ENCODE peak calls at places on chromosomes 12 and 14, in four cellular contexts. W is HCT116, F is upper lobe of left lung, B is H1. H is an unnamed sample. For H3K27me3, the result is how much of the 10 kb centered on the place peaks cover.

GRCh38 chr12:100927825-100928224 is 133.2 kb downstream of the ANO4 start:
- DNase-seq in B (no peak), F (no peak), W (peak), H (no peak)

GRCh38 chr14:105487449-105487985 is 831 bp downstream of the CRIP1 start:
- DNase-seq in B (peak), F (peak), W (no peak), H (no peak)

GRCh38 chr12:110371408-110372055 is 32.0 kb downstream of the ANAPC7 start:
- DNase-seq in F (peak), W (no peak), B (no peak), H (no peak)

GRCh38 chr14:31025335-31026075 is at the start of gene AP4S1:
- DNase-seq in B (peak), F (peak), W (no peak), H (no peak)

GRCh38 chr14:98957211-98958047 is 314.6 kb downstream of the BCL11B start:
- DNase-seq in F (peak), B (peak), W (no peak), H (peak)

GRCh38 chr12:22014041-22014782 is 31.8 kb upstream of the CMAS start:
- DNase-seq in W (no peak), B (no peak), F (no peak), H (no peak)

GRCh38 chr14:62213516-62213915 is 451.3 kb downstream of the SNAPC1 start:
- DNase-seq in F (no peak), W (no peak), B (no peak), H (no peak)

GRCh38 chr14:73823339-73823885 is 28.2 kb upstream of the PTGR2 start:
- DNase-seq in F (no peak), W (no peak), B (no peak), H (no peak)

GRCh38 chr14:69439516-69440270 is 41.2 kb downstream of the SLC39A9 start:
- DNase-seq in F (no peak), B (peak), W (no peak), H (no peak)

GRCh38 chr12:127150028-127150427 is 1116.9 kb upstream of the TMEM132C start:
- DNase-seq in B (no peak), F (no peak), W (no peak), H (peak)

GRCh38 chr12:24821691-24822090 is 127.2 kb downstream of the BCAT1 start:
- DNase-seq in F (no peak), W (no peak), B (no peak), H (no peak)

GRCh38 chr12:128163096-128163495 is 103.9 kb upstream of the TMEM132C start:
- DNase-seq in W (no peak), F (no peak), B (no peak), H (no peak)

GRCh38 chr14:96086574-96087077 is 47.5 kb downstream of the C14orf132 start:
- DNase-seq in F (no peak), B (no peak), W (no peak), H (no peak)

GRCh38 chr12:106753526-106753925 is 21.0 kb upstream of the RIC8B start:
- DNase-seq in B (no peak), F (no peak), W (no peak), H (no peak)

GRCh38 chr12:63997198-63997597 is 152.7 kb downstream of the SRGAP1 start:
- DNase-seq in B (no peak), F (no peak), W (no peak), H (no peak)

GRCh38 chr14:20714593-20715250 is 26.2 kb downstream of the ANG start:
- DNase-seq in B (no peak), W (no peak), F (peak), H (no peak)

GRCh38 chr14:71555654-71556559 is 376.3 kb upstream of the RGS6 start:
- DNase-seq in F (peak), B (no peak), W (no peak), H (no peak)

GRCh38 chr12:5222011-5222461 is 178.4 kb downstream of the KCNA5 start:
- DNase-seq in W (no peak), F (no peak), B (peak), H (no peak)

GRCh38 chr14:99383457-99384428 is 96.9 kb downstream of the SETD3 start:
- DNase-seq in B (no peak), F (no peak), W (no peak), H (no peak)

GRCh38 chr12:42299392-42300308 is 26.2 kb downstream of the ZCRB1 start:
- DNase-seq in F (no peak), B (no peak), W (no peak), H (no peak)

GRCh38 chr14:49249022-49249421 is 337.2 kb downstream of the RPS29 start:
- DNase-seq in W (no peak), B (no peak), F (no peak), H (no peak)

GRCh38 chr12:107490000-107490399 is 195.6 kb upstream of the PWP1 start:
- DNase-seq in W (no peak), F (no peak), B (no peak), H (no peak)

GRCh38 chr14:70013269-70013873 is 134.2 kb downstream of the SMOC1 start:
- DNase-seq in B (peak), W (peak), F (no peak), H (no peak)

GRCh38 chr12:76250256-76250655 is 98.0 kb downstream of the BBS10 start:
- DNase-seq in W (no peak), B (no peak), F (no peak), H (peak)

GRCh38 chr14:94635143-94635542 is 23.0 kb downstream of the SERPINA3 start:
- DNase-seq in B (no peak), F (no peak), W (no peak), H (no peak)

GRCh38 chr12:50764116-50764860 is 387 bp downstream of the ATF1 start:
- DNase-seq in B (peak), W (no peak), F (no peak), H (no peak)

GRCh38 chr12:123998960-123999359 is 25.9 kb downstream of the ZNF664 start:
- DNase-seq in W (no peak), B (no peak), F (no peak), H (no peak)

GRCh38 chr14:57071639-57072038 is 197.1 kb downstream of the EXOC5 start:
- DNase-seq in B (no peak), F (no peak), W (no peak), H (no peak)

GRCh38 chr14:70919774-70920173 is 12.5 kb downstream of the PCNX1 start:
- DNase-seq in W (no peak), F (no peak), B (no peak), H (no peak)

GRCh38 chr14:92751819-92752218 is 3.4 kb upstream of the LGMN start:
- DNase-seq in F (no peak), W (no peak), B (no peak), H (no peak)

GRCh38 chr14:103070971-103071542 is 13.0 kb upstream of the LBHD2 start:
- DNase-seq in F (no peak), W (no peak), B (no peak), H (no peak)

GRCh38 chr12:121190523-121191031 is 19.4 kb upstream of the P2RX4 start:
- DNase-seq in W (no peak), F (no peak), B (no peak), H (no peak)

GRCh38 chr14:91996951-91997371 is 42.9 kb downstream of the TRIP11 start:
- DNase-seq in B (no peak), W (peak), F (no peak), H (no peak)

GRCh38 chr12:26127404-26127803 is 2.6 kb upstream of the BHLHE41 start:
- DNase-seq in F (no peak), B (no peak), W (no peak), H (no peak)
- H3K27me3 ChIP-seq in F (under half), B (under half), W (under half), H (under half)

GRCh38 chr12:132723015-132723763 is 12.5 kb downstream of the PGAM5 start:
- DNase-seq in F (no peak), B (no peak), W (no peak), H (no peak)
- TF ChIP-seq POLR2AphosphoS5 in F (no peak), B (no peak), W (peak), H (no peak)

GRCh38 chr12:47783024-47783755 is 10.2 kb downstream of the SLC48A1 start:
- DNase-seq in B (no peak), W (no peak), F (no peak), H (no peak)

GRCh38 chr12:47779301-47779942 is 6.4 kb downstream of the SLC48A1 start:
- DNase-seq in B (peak), F (peak), W (peak), H (peak)

GRCh38 chr12:47782372-47782770 is 9.3 kb downstream of the SLC48A1 start:
- DNase-seq in B (no peak), W (no peak), F (no peak), H (no peak)

GRCh38 chr12:47779943-47780504 is 7.0 kb downstream of the SLC48A1 start:
- DNase-seq in B (no peak), F (no peak), W (no peak), H (no peak)

GRCh38 chr12:47781479-47782371 is 8.7 kb downstream of the SLC48A1 start:
- DNase-seq in B (no peak), W (no peak), F (no peak), H (no peak)
- H3K27ac ChIP-seq in B (no peak), W (peak), F (peak), H (peak)

GRCh38 chr12:34339922-34340321 is 317.6 kb downstream of the ALG10 start:
- DNase-seq in F (no peak), B (no peak), W (no peak), H (no peak)
- H3K27me3 ChIP-seq in F (under half), B (under half), W (under half), H (under half)

DNA sequence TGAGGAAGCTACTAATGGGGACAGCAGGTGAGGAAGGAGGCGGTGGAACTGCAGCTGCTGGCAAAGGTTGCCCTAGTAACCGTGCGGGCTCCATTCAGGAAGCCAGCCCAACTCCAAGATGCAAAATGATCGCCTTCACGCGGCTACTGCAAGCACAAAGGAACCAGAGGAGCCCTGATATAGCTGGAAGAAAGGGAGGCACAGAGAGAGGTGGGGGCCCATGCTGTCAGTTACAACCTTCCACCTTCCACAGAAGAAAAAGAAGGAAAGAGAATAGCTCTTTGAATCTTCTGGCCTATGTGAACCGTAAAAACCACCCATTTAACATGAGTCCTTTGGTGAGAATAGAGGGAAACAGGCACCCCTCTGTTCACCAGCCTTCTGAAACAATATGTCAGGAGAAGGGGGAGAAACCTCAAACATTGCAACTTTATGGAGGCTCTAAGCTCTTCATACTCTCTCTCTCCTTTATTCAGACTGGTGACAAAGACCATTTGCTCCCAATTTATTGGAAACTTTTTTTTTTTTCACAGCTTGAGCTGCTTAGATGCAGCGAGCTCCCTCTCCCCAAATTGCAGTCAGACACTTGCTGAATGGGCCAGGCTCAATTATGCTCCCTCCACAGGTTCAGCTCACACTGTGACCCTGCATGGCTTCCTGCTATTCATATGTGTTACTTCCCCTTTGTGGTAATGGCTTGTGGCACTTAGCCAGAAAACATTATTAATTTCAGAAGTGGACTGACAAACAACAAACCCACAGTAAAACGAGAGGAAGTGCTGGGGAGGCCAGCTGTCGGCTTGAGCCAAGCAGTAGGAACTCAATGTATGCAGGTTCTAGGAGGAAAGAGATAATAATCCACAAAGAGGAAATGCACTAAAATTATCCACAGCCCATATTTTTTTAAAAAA is 6.2 kb downstream of the DUSP6 start:
- DNase-seq in F (peak), W (peak), B (peak), H (no peak)
- TF ChIP-seq POLR2AphosphoS5 in F (peak), W (peak), B (peak), H (peak)

GRCh38 chr14:52029881-52030280 is 39.0 kb downstream of the NID2 start:
- DNase-seq in F (no peak), B (no peak), W (no peak), H (no peak)

GRCh38 chr14:52033131-52033642 is 35.7 kb downstream of the NID2 start:
- DNase-seq in B (no peak), F (no peak), W (no peak), H (peak)

GRCh38 chr14:52032196-52032865 is 36.5 kb downstream of the NID2 start:
- DNase-seq in B (no peak), F (no peak), W (no peak), H (no peak)

GRCh38 chr14:52026921-52027320 is 37.6 kb downstream of the RTRAF start:
- DNase-seq in B (no peak), F (no peak), W (no peak), H (no peak)

GRCh38 chr14:52031781-52032180 is 37.1 kb downstream of the NID2 start:
- DNase-seq in F (no peak), B (no peak), W (no peak), H (no peak)
- H3K27ac ChIP-seq in F (no peak), B (no peak), W (no peak), H (peak)

DNA sequence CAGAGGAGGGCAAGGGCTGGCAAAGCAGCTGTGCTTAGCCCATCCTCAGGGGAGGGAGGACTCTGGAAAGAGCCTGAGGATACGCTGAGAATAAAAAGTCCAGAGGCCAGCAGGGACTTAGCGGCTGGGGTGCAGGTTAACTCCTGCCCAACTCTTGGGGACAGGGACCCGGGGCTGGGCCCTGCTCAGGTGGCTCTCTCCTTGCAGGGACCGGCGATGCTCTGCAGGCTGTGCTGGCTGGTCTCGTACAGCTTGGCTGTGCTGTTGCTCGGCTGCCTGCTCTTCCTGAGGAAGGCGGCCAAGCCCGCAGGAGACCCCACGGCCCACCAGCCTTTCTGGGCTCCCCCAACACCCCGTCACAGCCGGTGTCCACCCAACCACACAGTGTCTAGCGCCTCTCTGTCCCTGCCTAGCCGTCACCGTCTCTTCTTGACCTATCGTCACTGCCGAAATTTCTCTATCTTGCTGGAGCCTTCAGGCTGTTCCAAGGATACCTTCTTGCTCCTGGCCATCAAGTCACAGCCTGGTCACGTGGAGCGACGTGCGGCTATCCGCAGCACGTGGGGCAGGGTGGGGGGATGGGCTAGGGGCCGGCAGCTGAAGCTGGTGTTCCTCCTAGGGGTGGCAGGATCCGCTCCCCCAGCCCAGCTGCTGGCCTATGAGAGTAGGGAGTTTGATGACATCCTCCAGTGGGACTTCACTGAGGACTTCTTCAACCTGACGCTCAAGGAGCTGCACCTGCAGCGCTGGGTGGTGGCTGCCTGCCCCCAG is 2.8 kb downstream of the B3GNT4 start:
- DNase-seq in B (no peak), F (no peak), W (no peak), H (no peak)
- H3K27me3 ChIP-seq in B (under half), F (under half), W (under half), H (under half)

H was measured in esophagus muscularis mucosa.